ENCODE peak calls at places on chromosome 1, in nine cellular contexts. H is body of pancreas; J is sigmoid colon; Y is PC-3; B is mammary epithelial cell; O is effector memory CD4-positive, alpha-beta T cell; K is GM23338; R is GM23248; V is CD4-positive, CD25-positive, alpha-beta regulatory T cell. D is an unnamed sample.

GRCh38 chr1:16249838-16250241 is 12.9 kb upstream of the CPLANE2 start:
- DNase-seq in H (peak; percentile 65), J (peak; percentile 85), Y (peak; percentile 14), B (no peak), O (no peak), K (no peak), R (peak; percentile 81), V (no peak), D (no peak)

GRCh38 chr1:237179511-237179910 is 137.5 kb downstream of the RYR2 start:
- DNase-seq in H (no peak), J (no peak), Y (no peak), B (no peak), O (no peak), K (no peak), R (no peak), V (no peak), D (no peak)

GRCh38 chr1:4324621-4325020 is 329.8 kb upstream of the AJAP1 start:
- DNase-seq in H (no peak), J (no peak), Y (peak; percentile 12), B (no peak), O (no peak), K (no peak), R (no peak), V (no peak), D (no peak)

GRCh38 chr1:236638935-236639334 is 34.6 kb upstream of the HEATR1 start:
- DNase-seq in H (no peak), J (no peak), Y (no peak), B (no peak), O (no peak), K (no peak), R (no peak), V (no peak), D (peak; percentile 18)

GRCh38 chr1:23777979-23778814 is at the start of gene PITHD1:
- DNase-seq in H (peak; percentile 90), J (peak; percentile 94), Y (peak; percentile 86), B (peak; percentile 81), O (peak; percentile 73), K (peak; percentile 88), R (peak; percentile 95), V (peak; percentile 83), D (peak; percentile 75)

GRCh38 chr1:1187938-1188337 is 14.3 kb downstream of the TTLL10 start:
- DNase-seq in H (no peak), J (no peak), Y (no peak), B (no peak), O (no peak), K (no peak), R (no peak), V (no peak), D (no peak)

GRCh38 chr1:162389021-162389818 is 7.7 kb downstream of the C1orf226 start:
- DNase-seq in H (no peak), J (no peak), Y (peak; percentile 62), B (peak; percentile 60), O (no peak), K (no peak), R (peak; percentile 48), V (no peak), D (no peak)

GRCh38 chr1:224211262-224211962 is 28.4 kb downstream of the DEGS1 start:
- DNase-seq in H (peak; percentile 54), J (peak; percentile 48), Y (peak; percentile 94), B (peak; percentile 68), O (no peak), K (no peak), R (peak; percentile 78), V (no peak), D (no peak)

GRCh38 chr1:230067871-230068814 is 1.1 kb downstream of the GALNT2 start:
- DNase-seq in H (peak; percentile 36), J (no peak), Y (peak; percentile 41), B (peak; percentile 36), O (no peak), K (peak; percentile 64), R (peak; percentile 72), V (peak; percentile 17), D (peak; percentile 41)

GRCh38 chr1:205711105-205712048 is 31.1 kb upstream of the SLC45A3 start:
- DNase-seq in H (peak; percentile 84), J (no peak), Y (peak; percentile 93), B (peak; percentile 55), O (no peak), K (peak; percentile 95), R (peak; percentile 94), V (peak; percentile 62), D (no peak)

GRCh38 chr1:30414851-30415165 is 308.6 kb downstream of the MATN1 start:
- DNase-seq in H (no peak), J (peak; percentile 28), Y (no peak), B (no peak), O (no peak), K (no peak), R (no peak), V (no peak), D (no peak)

GRCh38 chr1:54543729-54544496 is 4.1 kb upstream of the ACOT11 start:
- DNase-seq in H (no peak), J (no peak), Y (no peak), B (peak; percentile 83), O (no peak), K (no peak), R (peak; percentile 86), V (no peak), D (no peak)

GRCh38 chr1:247517795-247518612 is 18.2 kb downstream of the OR2C3 start:
- DNase-seq in H (no peak), J (no peak), Y (no peak), B (no peak), O (no peak), K (peak; percentile 31), R (no peak), V (no peak), D (no peak)

GRCh38 chr1:183517401-183517800 is 45.1 kb downstream of the SMG7 start:
- DNase-seq in H (no peak), J (no peak), Y (no peak), B (peak; percentile 62), O (no peak), K (no peak), R (no peak), V (no peak), D (no peak)

GRCh38 chr1:106063510-106063909 is 993.0 kb upstream of the PRMT6 start:
- DNase-seq in H (no peak), J (no peak), Y (peak; percentile 17), B (no peak), O (no peak), K (no peak), R (no peak), V (no peak), D (no peak)

GRCh38 chr1:6794164-6794563 is 8.9 kb downstream of the CAMTA1 start:
- DNase-seq in H (no peak), J (no peak), Y (peak; percentile 69), B (peak; percentile 8), O (no peak), K (peak; percentile 41), R (peak; percentile 62), V (peak; percentile 52), D (no peak)

GRCh38 chr1:193565971-193566577 is 379.7 kb upstream of the B3GALT2 start:
- DNase-seq in H (no peak), J (no peak), Y (no peak), B (no peak), O (no peak), K (no peak), R (no peak), V (no peak), D (no peak)

GRCh38 chr1:228045871-228046270 is 36.6 kb upstream of the ARF1 start:
- DNase-seq in H (no peak), J (peak; percentile 48), Y (peak; percentile 98), B (no peak), O (no peak), K (no peak), R (no peak), V (no peak), D (no peak)
- H3K27me3 ChIP-seq in H (no peaks in the 10 kb centered on the region), J (no peaks in the 10 kb centered on the region), Y (no peaks in the 10 kb centered on the region), B (peaks cover 4% of the 10 kb centered on the region), O (no peaks in the 10 kb centered on the region), K (peaks cover 58% of the 10 kb centered on the region), R (peaks cover 18% of the 10 kb centered on the region), V (peaks cover 2% of the 10 kb centered on the region), D (peaks cover 54% of the 10 kb centered on the region)

GRCh38 chr1:196655494-196655893 is 3.7 kb downstream of the CFH start:
- DNase-seq in H (no peak), J (no peak), Y (no peak), B (no peak), O (no peak), K (no peak), R (no peak), V (no peak), D (no peak)
- H3K4me1 ChIP-seq in H (no peaks in the 10 kb centered on the region), J (no peaks in the 10 kb centered on the region), Y (peaks cover 7% of the 10 kb centered on the region), B (peaks cover 5% of the 10 kb centered on the region), O (peaks cover 4% of the 10 kb centered on the region), K (no peaks in the 10 kb centered on the region), R (peaks cover 19% of the 10 kb centered on the region), V (no peaks in the 10 kb centered on the region), D (no peaks in the 10 kb centered on the region)

DNA sequence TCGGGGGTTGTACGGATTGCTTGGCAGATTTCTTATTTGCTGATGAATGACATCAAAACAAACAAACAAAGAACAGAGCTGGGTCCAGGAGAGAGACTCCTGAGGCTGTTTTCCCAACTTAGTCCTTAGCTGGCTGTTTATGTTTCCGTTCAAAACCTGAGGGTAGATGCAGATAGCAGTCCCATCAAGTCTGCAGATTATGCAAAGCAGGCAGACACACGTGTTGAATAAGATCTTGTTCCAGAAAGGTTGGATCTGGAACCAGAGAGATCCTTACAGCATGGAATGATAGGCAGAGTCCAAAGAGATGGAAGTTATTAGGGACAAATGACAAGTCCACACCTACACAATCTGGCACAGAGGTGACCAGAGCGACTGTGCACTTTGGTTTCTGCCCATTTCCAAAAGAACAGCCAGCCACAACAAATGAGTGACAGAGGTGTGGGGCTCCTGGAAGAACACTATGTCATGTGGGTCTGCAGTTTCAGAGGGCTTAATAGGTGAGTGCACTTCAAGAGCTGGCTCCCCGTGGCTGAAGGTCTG is 65.5 kb downstream of the MAN1C1 start:
- DNase-seq in H (no peak), J (no peak), Y (no peak), B (no peak), O (no peak), K (no peak), R (no peak), V (no peak), D (no peak)
- H3K27me3 ChIP-seq in H (no peaks in the 10 kb centered on the region), J (no peaks in the 10 kb centered on the region), Y (peaks cover 8% of the 10 kb centered on the region), B (no peaks in the 10 kb centered on the region), O (no peaks in the 10 kb centered on the region), K (no peaks in the 10 kb centered on the region), R (peaks cover 10% of the 10 kb centered on the region), V (peaks cover 2% of the 10 kb centered on the region), D (no peaks in the 10 kb centered on the region)

DNA sequence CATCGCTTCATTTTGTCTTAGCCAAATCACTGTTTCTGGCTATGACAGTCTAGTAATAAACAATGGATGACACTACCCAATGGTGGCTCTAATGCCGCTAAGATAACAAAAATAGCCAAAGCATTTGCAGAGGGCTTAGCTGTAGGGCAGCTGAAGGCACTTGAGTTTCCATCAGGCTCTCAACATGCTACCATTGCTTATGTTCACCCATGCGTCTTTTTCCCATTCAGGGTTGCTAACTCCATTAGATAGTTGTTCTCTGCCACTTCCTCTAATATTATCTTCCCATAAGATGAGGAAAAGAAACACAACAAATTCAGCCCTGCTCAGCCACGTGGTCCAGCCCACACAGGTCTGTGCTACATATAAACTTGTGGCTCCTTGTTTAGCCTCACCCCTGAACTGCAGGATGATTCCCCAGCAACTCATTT is 159.6 kb downstream of the TOMM20 start:
- DNase-seq in H (peak; percentile 18), J (peak; percentile 57), Y (no peak), B (no peak), O (no peak), K (no peak), R (no peak), V (no peak), D (no peak)
- H3K4me1 ChIP-seq in H (peaks cover 54% of the 10 kb centered on the region), J (no peaks in the 10 kb centered on the region), Y (peaks cover 51% of the 10 kb centered on the region), B (peaks cover 28% of the 10 kb centered on the region), O (peaks cover 47% of the 10 kb centered on the region), K (peaks cover 19% of the 10 kb centered on the region), R (peaks cover 44% of the 10 kb centered on the region), V (peaks cover 44% of the 10 kb centered on the region), D (peaks cover 46% of the 10 kb centered on the region)